ENCODE peak calls at places on chromosomes 7 and 10, in eight cellular contexts. J, F, N, D, O, P, Y and T are unnamed samples.

GRCh38 chr10:73809061-73809818 is 2.2 kb downstream of the NDST2 start:
- DNase-seq in N (no peak), F (no peak), D (no peak), J (no peak), Y (peak; percentile 71), O (no peak), P (no peak), T (peak; percentile 13)

GRCh38 chr7:138945169-138945568 is 36.0 kb downstream of the KIAA1549 start:
- DNase-seq in F (no peak), O (no peak), N (no peak), Y (no peak), D (no peak), P (no peak), J (no peak), T (no peak)

GRCh38 chr10:63383141-63383540 is 82.6 kb downstream of the JMJD1C start:
- DNase-seq in P (no peak), F (no peak), D (no peak), N (peak; percentile 30), O (no peak), J (no peak), Y (no peak), T (no peak)

GRCh38 chr10:69392481-69393000 is 24.2 kb downstream of the TACR2 start:
- DNase-seq in O (peak; percentile 92), Y (peak; percentile 95), F (peak; percentile 77), N (peak; percentile 84), J (peak; percentile 60), P (peak; percentile 88), D (peak; percentile 68), T (peak; percentile 76)

GRCh38 chr7:94374721-94375120 is 20.0 kb upstream of the COL1A2 start:
- DNase-seq in Y (no peak), P (no peak), F (no peak), D (no peak), J (no peak), O (no peak), N (peak; percentile 50), T (no peak)

GRCh38 chr10:111962951-111963350 is 220.6 kb downstream of the GPAM start:
- DNase-seq in D (no peak), O (no peak), F (no peak), P (no peak), Y (no peak), N (no peak), J (no peak), T (no peak)

GRCh38 chr10:78924319-78925003 is 144.3 kb upstream of the ZMIZ1 start:
- DNase-seq in D (no peak), N (no peak), J (no peak), F (no peak), P (no peak), O (no peak), Y (no peak), T (no peak)

GRCh38 chr7:29275018-29275318 is 80.4 kb downstream of the CHN2 start:
- DNase-seq in J (no peak), Y (no peak), P (no peak), F (no peak), O (no peak), N (no peak), D (no peak), T (no peak)

GRCh38 chr7:4631664-4632171 is 50.4 kb upstream of the FOXK1 start:
- DNase-seq in P (peak; percentile 92), J (no peak), Y (peak; percentile 95), F (no peak), D (no peak), O (peak; percentile 93), N (peak; percentile 92), T (no peak)

GRCh38 chr7:138064856-138065357 is 11.4 kb upstream of the AKR1D1 start:
- DNase-seq in Y (no peak), F (no peak), N (peak; percentile 15), J (no peak), P (peak; percentile 27), O (peak; percentile 70), D (no peak), T (no peak)

GRCh38 chr7:17939111-17939669 is 1.1 kb downstream of the SNX13 start:
- DNase-seq in D (no peak), O (peak; percentile 11), J (no peak), N (peak; percentile 54), Y (peak; percentile 60), F (no peak), P (peak; percentile 48), T (no peak)